ENCODE peak calls at places on chromosome X, in seven cellular contexts. R, D, C, S, X, Z and G are unnamed samples.
A peak's percentile ranks its signal among the peaks of the same experiment; 100 is the strongest.

GRCh38 chrX:38175140-38175539 is 45.5 kb downstream of the SRPX start:
- DNase-seq in R (peak; percentile 45), D (peak; percentile 28), C (peak; percentile 67), S (peak; percentile 28), X (peak; percentile 41), Z (peak; percentile 16), G (peak; percentile 67)

GRCh38 chrX:85109235-85109634 is 105.6 kb downstream of the APOOL start:
- DNase-seq in R (peak; percentile 56), D (no peak), C (peak; percentile 56), S (no peak), X (no peak), Z (peak; percentile 19), G (peak; percentile 45)

GRCh38 chrX:71244359-71245128 is 9.4 kb downstream of the ZMYM3 start:
- DNase-seq in R (no peak), D (no peak), C (no peak), S (no peak), X (no peak), Z (no peak), G (no peak)

GRCh38 chrX:39248330-39248729 is 447.1 kb downstream of the MID1IP1 start:
- DNase-seq in R (no peak), D (no peak), C (no peak), S (no peak), X (no peak), Z (no peak), G (peak; percentile 53)

GRCh38 chrX:1491851-1492349 is 39.2 kb upstream of the ASMTL start:
- DNase-seq in R (peak; percentile 86), D (no peak), C (peak; percentile 77), S (no peak), X (peak; percentile 35), Z (no peak), G (peak; percentile 92)

GRCh38 chrX:50978920-50979660 is 68.6 kb downstream of the BMP15 start:
- DNase-seq in R (no peak), D (no peak), C (peak; percentile 60), S (no peak), X (no peak), Z (no peak), G (peak; percentile 43)

GRCh38 chrX:101676571-101676970 is 16.9 kb upstream of the ARMCX2 start:
- DNase-seq in R (no peak), D (no peak), C (no peak), S (no peak), X (no peak), Z (no peak), G (no peak)

GRCh38 chrX:10022273-10022541 is 55.0 kb downstream of the CLDN34 start:
- DNase-seq in R (no peak), D (no peak), C (no peak), S (no peak), X (no peak), Z (no peak), G (no peak)

GRCh38 chrX:134782796-134783195 is 124.5 kb upstream of the PLAC1 start:
- DNase-seq in R (no peak), D (peak; percentile 59), C (no peak), S (peak; percentile 60), X (no peak), Z (no peak), G (no peak)

GRCh38 chrX:31708116-31708515 is 636.3 kb upstream of the FTHL17 start:
- DNase-seq in R (no peak), D (no peak), C (no peak), S (no peak), X (no peak), Z (no peak), G (no peak)

GRCh38 chrX:11130142-11130541 is 19.0 kb downstream of the HCCS start:
- DNase-seq in R (no peak), D (no peak), C (no peak), S (no peak), X (no peak), Z (no peak), G (no peak)

GRCh38 chrX:80181079-80181478 is 166.5 kb downstream of the TBX22 start:
- DNase-seq in R (peak; percentile 43), D (no peak), C (peak; percentile 31), S (no peak), X (no peak), Z (no peak), G (peak; percentile 39)

GRCh38 chrX:24146283-24146865 is 3.2 kb upstream of the ZFX start:
- DNase-seq in R (no peak), D (peak; percentile 22), C (no peak), S (peak; percentile 32), X (no peak), Z (no peak), G (peak; percentile 27)

GRCh38 chrX:76555816-76556215 is 128.3 kb downstream of the MAGEE1 start:
- DNase-seq in R (peak; percentile 52), D (peak; percentile 22), C (peak; percentile 51), S (no peak), X (peak; percentile 27), Z (no peak), G (peak; percentile 82)

GRCh38 chrX:112190646-112191045 is 108.1 kb upstream of the TRPC5 start:
- DNase-seq in R (no peak), D (no peak), C (no peak), S (no peak), X (no peak), Z (no peak), G (no peak)

GRCh38 chrX:17553451-17553850 is 178.5 kb downstream of the NHS start:
- DNase-seq in R (no peak), D (peak; percentile 70), C (peak; percentile 59), S (peak; percentile 4), X (no peak), Z (no peak), G (peak; percentile 36)

DNA sequence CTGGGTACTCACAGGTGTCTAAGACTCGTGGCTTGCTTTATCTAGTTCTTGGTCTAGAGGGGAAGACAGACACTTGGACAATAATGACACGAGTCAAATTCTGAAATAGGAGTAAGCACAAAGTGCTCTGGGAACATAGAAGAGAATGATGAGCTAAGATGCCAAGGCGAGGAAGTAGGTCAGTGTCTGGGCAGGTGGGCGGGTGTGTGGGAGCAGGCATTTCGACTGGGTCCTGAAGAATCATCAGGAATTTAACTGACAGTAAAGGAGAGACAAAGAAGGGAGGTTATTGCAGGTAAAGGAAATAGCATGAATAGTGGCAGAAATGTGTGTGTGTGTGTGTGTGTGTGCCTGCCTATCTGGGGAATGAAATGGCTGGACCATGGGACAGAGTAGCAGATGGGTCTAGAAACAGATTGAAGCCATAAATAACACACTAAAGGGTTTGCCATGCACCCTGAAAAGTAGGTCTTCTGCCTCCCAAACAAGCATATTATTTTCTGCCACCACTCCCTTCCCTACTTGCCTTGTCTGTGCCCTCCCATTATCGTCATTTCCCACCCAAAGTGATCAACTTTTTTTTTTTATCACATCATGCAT is 58.4 kb upstream of the SLC25A43 start:
- DNase-seq in R (no peak), D (no peak), C (no peak), S (no peak), X (no peak), Z (no peak), G (no peak)
- H4K8ac ChIP-seq in R (no peak overlapping the region), D (no peak overlapping the region), C (no peak overlapping the region), S (no peak overlapping the region), X (no peak overlapping the region), Z (no peak overlapping the region), G (no peak overlapping the region)

GRCh38 chrX:107753186-107753585 is 22.4 kb downstream of the TSC22D3 start:
- DNase-seq in R (no peak), D (no peak), C (no peak), S (no peak), X (no peak), Z (no peak), G (no peak)

GRCh38 chrX:107763647-107764046 is 11.9 kb downstream of the TSC22D3 start:
- DNase-seq in R (no peak), D (no peak), C (no peak), S (no peak), X (no peak), Z (no peak), G (no peak)

GRCh38 chrX:107760304-107761077 is 15.1 kb downstream of the TSC22D3 start:
- DNase-seq in R (no peak), D (no peak), C (no peak), S (no peak), X (no peak), Z (no peak), G (no peak)

GRCh38 chrX:107755721-107756120 is 19.9 kb downstream of the TSC22D3 start:
- DNase-seq in R (no peak), D (no peak), C (no peak), S (no peak), X (no peak), Z (no peak), G (no peak)

GRCh38 chrX:107758231-107758766 is 17.3 kb downstream of the TSC22D3 start:
- DNase-seq in R (no peak), D (no peak), C (no peak), S (no peak), X (no peak), Z (no peak), G (no peak)
- H4K8ac ChIP-seq in R (no peak overlapping the region), D (no peak overlapping the region), C (no peak overlapping the region), S (no peak overlapping the region), X (peak overlapping the region; percentile 19), Z (no peak overlapping the region), G (no peak overlapping the region)

GRCh38 chrX:19544693-19545305 is 29.5 kb upstream of the MAP3K15 start:
- DNase-seq in R (no peak), D (peak; percentile 70), C (no peak), S (peak; percentile 58), X (peak; percentile 27), Z (peak; percentile 47), G (peak; percentile 45)

GRCh38 chrX:19543020-19543715 is 27.9 kb upstream of the MAP3K15 start:
- DNase-seq in R (no peak), D (no peak), C (no peak), S (no peak), X (no peak), Z (no peak), G (no peak)

GRCh38 chrX:19541931-19542330 is 26.6 kb upstream of the MAP3K15 start:
- DNase-seq in R (no peak), D (no peak), C (no peak), S (no peak), X (no peak), Z (no peak), G (no peak)

GRCh38 chrX:19545651-19546050 is 30.3 kb upstream of the MAP3K15 start:
- DNase-seq in R (no peak), D (peak; percentile 8), C (no peak), S (peak; percentile 7), X (no peak), Z (peak; percentile 51), G (no peak)

DNA sequence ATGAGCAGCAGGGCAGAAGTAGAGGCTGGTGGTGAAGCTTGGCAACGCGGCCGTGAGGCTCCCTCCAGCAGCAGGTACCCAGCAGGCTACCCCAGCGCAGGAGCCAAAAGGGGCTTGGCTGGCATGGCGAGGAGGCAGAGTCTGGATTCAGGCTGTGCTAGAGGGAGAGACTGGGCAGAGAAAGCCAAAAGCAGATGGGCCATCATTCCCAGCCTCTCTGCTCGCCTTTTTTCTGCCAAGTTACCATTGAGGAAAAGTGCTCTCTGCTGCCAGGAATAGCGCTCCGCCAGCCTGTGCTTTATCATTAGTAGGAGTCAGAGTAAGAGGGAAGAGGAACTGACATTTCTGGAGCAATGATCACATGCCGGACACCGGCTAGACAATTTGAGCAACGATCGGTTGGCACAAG is 28.6 kb upstream of the MAP3K15 start:
- DNase-seq in R (no peak), D (no peak), C (no peak), S (no peak), X (no peak), Z (no peak), G (no peak)
- H4K8ac ChIP-seq in R (no peak overlapping the region), D (no peak overlapping the region), C (no peak overlapping the region), S (no peak overlapping the region), X (no peak overlapping the region), Z (no peak overlapping the region), G (no peak overlapping the region)

DNA sequence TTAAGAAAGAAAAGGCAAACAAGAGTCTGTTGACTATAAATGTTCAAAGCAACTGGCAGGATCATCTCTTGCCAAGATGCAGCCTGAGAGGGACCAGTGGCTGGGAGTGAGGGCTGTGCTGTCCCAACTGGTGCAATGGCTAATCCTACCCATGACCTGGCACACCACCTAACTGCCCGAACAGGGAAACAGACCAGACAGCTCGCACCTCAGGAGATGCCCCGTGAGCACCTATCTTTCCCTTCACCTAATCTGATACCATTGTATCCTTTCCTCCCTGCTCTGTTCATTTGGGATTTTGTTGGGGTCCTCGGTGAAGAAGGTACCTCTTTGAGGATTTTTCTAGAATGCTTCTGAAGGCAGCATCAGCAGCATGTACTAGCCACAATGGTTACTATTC is 206.5 kb upstream of the MAMLD1 start:
- DNase-seq in R (no peak), D (no peak), C (no peak), S (no peak), X (no peak), Z (no peak), G (no peak)
- H4K8ac ChIP-seq in R (no peak overlapping the region), D (no peak overlapping the region), C (no peak overlapping the region), S (no peak overlapping the region), X (no peak overlapping the region), Z (no peak overlapping the region), G (no peak overlapping the region)